ENCODE peak calls at places on chromosomes 7 and 10, in seven cellular contexts. One of them, this sample, is unnamed.

GRCh38 chr7:92590711-92591310 is 621 bp upstream of the FAM133B start:
- DNase-seq in head of caudate nucleus: no peak
- DNase-seq in DMS53: peak
- DNase-seq in activated naive CD8-positive, alpha-beta T cell treated with anti-CD3 and anti-CD28 coated beads, Interleukin-2, amount 50 U/mL, for 24 hours: no peak
- DNase-seq in A673: no peak
- DNase-seq in T-cell: no peak
- DNase-seq in fibroblast of villous mesenchyme: no peak
- DNase-seq in this sample: peak

GRCh38 chr10:31118561-31118960 is 86.9 kb upstream of the ZNF438 start:
- DNase-seq in head of caudate nucleus: no peak
- DNase-seq in DMS53: no peak
- DNase-seq in activated naive CD8-positive, alpha-beta T cell treated with anti-CD3 and anti-CD28 coated beads, Interleukin-2, amount 50 U/mL, for 24 hours: no peak
- DNase-seq in A673: no peak
- DNase-seq in T-cell: no peak
- DNase-seq in fibroblast of villous mesenchyme: no peak
- DNase-seq in this sample: no peak

GRCh38 chr7:99006739-99007424 is 128.6 kb downstream of the TRRAP start:
- DNase-seq in head of caudate nucleus: peak
- DNase-seq in DMS53: no peak
- DNase-seq in activated naive CD8-positive, alpha-beta T cell treated with anti-CD3 and anti-CD28 coated beads, Interleukin-2, amount 50 U/mL, for 24 hours: no peak
- DNase-seq in A673: no peak
- DNase-seq in T-cell: no peak
- DNase-seq in fibroblast of villous mesenchyme: no peak
- DNase-seq in this sample: no peak

GRCh38 chr7:73977626-73978618 is 50.1 kb upstream of the ELN start:
- DNase-seq in head of caudate nucleus: no peak
- DNase-seq in DMS53: no peak
- DNase-seq in activated naive CD8-positive, alpha-beta T cell treated with anti-CD3 and anti-CD28 coated beads, Interleukin-2, amount 50 U/mL, for 24 hours: no peak
- DNase-seq in A673: no peak
- DNase-seq in T-cell: no peak
- DNase-seq in fibroblast of villous mesenchyme: peak
- DNase-seq in this sample: no peak

GRCh38 chr10:126972622-126973414 is 67.6 kb downstream of the DOCK1 start:
- DNase-seq in head of caudate nucleus: no peak
- DNase-seq in DMS53: peak
- DNase-seq in activated naive CD8-positive, alpha-beta T cell treated with anti-CD3 and anti-CD28 coated beads, Interleukin-2, amount 50 U/mL, for 24 hours: no peak
- DNase-seq in A673: peak
- DNase-seq in T-cell: no peak
- DNase-seq in fibroblast of villous mesenchyme: peak
- DNase-seq in this sample: no peak

GRCh38 chr7:141660259-141660658 is 41.7 kb downstream of the DENND11 start:
- DNase-seq in head of caudate nucleus: no peak
- DNase-seq in DMS53: no peak
- DNase-seq in activated naive CD8-positive, alpha-beta T cell treated with anti-CD3 and anti-CD28 coated beads, Interleukin-2, amount 50 U/mL, for 24 hours: no peak
- DNase-seq in A673: no peak
- DNase-seq in T-cell: no peak
- DNase-seq in fibroblast of villous mesenchyme: peak
- DNase-seq in this sample: no peak

GRCh38 chr10:132670546-132670945 is 115.4 kb downstream of the NKX6-2 start:
- DNase-seq in head of caudate nucleus: peak
- DNase-seq in DMS53: no peak
- DNase-seq in activated naive CD8-positive, alpha-beta T cell treated with anti-CD3 and anti-CD28 coated beads, Interleukin-2, amount 50 U/mL, for 24 hours: no peak
- DNase-seq in A673: no peak
- DNase-seq in T-cell: no peak
- DNase-seq in fibroblast of villous mesenchyme: no peak
- DNase-seq in this sample: no peak

GRCh38 chr10:128078136-128078969 is 47.9 kb downstream of the MKI67 start:
- DNase-seq in head of caudate nucleus: peak
- DNase-seq in DMS53: peak
- DNase-seq in activated naive CD8-positive, alpha-beta T cell treated with anti-CD3 and anti-CD28 coated beads, Interleukin-2, amount 50 U/mL, for 24 hours: peak
- DNase-seq in A673: peak
- DNase-seq in T-cell: no peak
- DNase-seq in fibroblast of villous mesenchyme: peak
- DNase-seq in this sample: peak

GRCh38 chr7:7220821-7221220 is 38.5 kb downstream of the C1GALT1 start:
- DNase-seq in head of caudate nucleus: no peak
- DNase-seq in DMS53: no peak
- DNase-seq in activated naive CD8-positive, alpha-beta T cell treated with anti-CD3 and anti-CD28 coated beads, Interleukin-2, amount 50 U/mL, for 24 hours: no peak
- DNase-seq in A673: no peak
- DNase-seq in T-cell: no peak
- DNase-seq in fibroblast of villous mesenchyme: peak
- DNase-seq in this sample: no peak

GRCh38 chr7:28272461-28272877 is 91.9 kb upstream of the JAZF1 start:
- DNase-seq in head of caudate nucleus: peak
- DNase-seq in DMS53: peak
- DNase-seq in activated naive CD8-positive, alpha-beta T cell treated with anti-CD3 and anti-CD28 coated beads, Interleukin-2, amount 50 U/mL, for 24 hours: peak
- DNase-seq in A673: peak
- DNase-seq in T-cell: peak
- DNase-seq in fibroblast of villous mesenchyme: peak
- DNase-seq in this sample: peak

GRCh38 chr10:106557053-106557452 is 607.5 kb downstream of the SORCS1 start:
- DNase-seq in head of caudate nucleus: no peak
- DNase-seq in DMS53: no peak
- DNase-seq in activated naive CD8-positive, alpha-beta T cell treated with anti-CD3 and anti-CD28 coated beads, Interleukin-2, amount 50 U/mL, for 24 hours: no peak
- DNase-seq in A673: peak
- DNase-seq in T-cell: no peak
- DNase-seq in fibroblast of villous mesenchyme: no peak
- DNase-seq in this sample: no peak